ENCODE peak calls at places on chromosomes 6 and 20, in five cellular contexts. G, Q, T, C and W are unnamed samples.

GRCh38 chr6:11085758-11086435 is 7.7 kb upstream of the SMIM13 start:
- DNase-seq in C (no peak), T (no peak), Q (peak), G (no peak), W (no peak)

GRCh38 chr6:71466362-71466761 is 177.8 kb downstream of the OGFRL1 start:
- DNase-seq in T (no peak), C (no peak), Q (no peak), G (no peak), W (no peak)

GRCh38 chr6:75609639-75610590 is 8.2 kb downstream of the SENP6 start:
- DNase-seq in T (no peak), G (no peak), Q (peak), C (no peak), W (no peak)

GRCh38 chr6:65680232-65680631 is 26.8 kb downstream of the EYS start:
- DNase-seq in Q (no peak), C (no peak), G (no peak), T (no peak), W (no peak)

GRCh38 chr6:24607310-24607709 is 38.7 kb downstream of the KIAA0319 start:
- DNase-seq in T (no peak), G (no peak), C (no peak), Q (no peak), W (no peak)

GRCh38 chr20:35515949-35516645 is 13.4 kb downstream of the C20orf173 start:
- DNase-seq in G (peak), Q (peak), T (no peak), C (peak), W (peak)

GRCh38 chr6:148969679-148970078 is 222.8 kb downstream of the UST start:
- DNase-seq in G (no peak), T (peak), C (no peak), Q (peak), W (no peak)

GRCh38 chr6:35483892-35484645 is 12.8 kb downstream of the TEAD3 start:
- DNase-seq in Q (no peak), C (no peak), G (no peak), T (no peak), W (no peak)

GRCh38 chr20:15682690-15683089 is 890.6 kb downstream of the KIF16B start:
- DNase-seq in T (no peak), G (no peak), Q (no peak), C (no peak), W (no peak)

GRCh38 chr6:3309391-3310050 is 50.8 kb downstream of the PSMG4 start:
- DNase-seq in G (no peak), Q (no peak), C (no peak), T (peak), W (no peak)

GRCh38 chr6:163438298-163438939 is 23.9 kb downstream of the QKI start:
- DNase-seq in G (no peak), C (no peak), Q (peak), T (no peak), W (no peak)

GRCh38 chr6:142722010-142722409 is 223.0 kb downstream of the HIVEP2 start:
- DNase-seq in C (no peak), G (no peak), Q (no peak), T (no peak), W (peak)

GRCh38 chr6:117915846-117916245 is 8.8 kb downstream of the SLC35F1 start:
- DNase-seq in T (no peak), Q (no peak), G (no peak), C (no peak), W (no peak)

GRCh38 chr20:44703956-44704488 is 11.1 kb upstream of the CCN5 start:
- DNase-seq in Q (no peak), C (no peak), G (no peak), T (no peak), W (no peak)

GRCh38 chr6:2988076-2988425 is 11.6 kb upstream of the NQO2 start:
- DNase-seq in T (no peak), Q (no peak), C (no peak), G (no peak), W (no peak)

GRCh38 chr6:155212616-155213380 is 51.0 kb upstream of the CLDN20 start:
- DNase-seq in T (no peak), C (no peak), G (no peak), Q (no peak), W (no peak)

GRCh38 chr6:1596088-1596852 is 13.4 kb upstream of the FOXC1 start:
- DNase-seq in C (peak), T (peak), Q (peak), G (peak), W (peak)

GRCh38 chr20:36274248-36274841 is 31.8 kb upstream of the DLGAP4 start:
- DNase-seq in T (peak), Q (no peak), G (no peak), C (no peak), W (no peak)

GRCh38 chr6:145531032-145531431 is 204.3 kb downstream of the EPM2A start:
- DNase-seq in G (no peak), Q (no peak), C (no peak), T (no peak), W (no peak)

GRCh38 chr6:106488494-106489369 is 128.2 kb downstream of the CRYBG1 start:
- DNase-seq in G (no peak), Q (no peak), T (no peak), C (no peak), W (no peak)

GRCh38 chr6:20840675-20841074 is 306.4 kb downstream of the CDKAL1 start:
- DNase-seq in G (no peak), Q (peak), C (no peak), T (no peak), W (no peak)

GRCh38 chr20:7976015-7976414 is 35.8 kb upstream of the HAO1 start:
- DNase-seq in C (no peak), T (no peak), Q (peak), G (no peak), W (no peak)

GRCh38 chr6:10831609-10832008 is 6.7 kb downstream of the MAK start:
- DNase-seq in G (no peak), Q (no peak), C (no peak), T (no peak), W (peak)

GRCh38 chr6:43062818-43063217 is 3.4 kb downstream of the KLC4 start:
- DNase-seq in T (no peak), C (no peak), Q (no peak), G (no peak), W (no peak)

GRCh38 chr6:167046861-167047495 is 47.8 kb downstream of the CEP43 start:
- DNase-seq in G (no peak), Q (no peak), C (no peak), T (no peak), W (no peak)

GRCh38 chr20:23151885-23152284 is 65.8 kb upstream of the CD93 start:
- DNase-seq in Q (no peak), C (peak), G (no peak), T (no peak), W (no peak)

GRCh38 chr20:25495189-25495824 is 87.8 kb downstream of the GINS1 start:
- DNase-seq in G (no peak), C (no peak), T (no peak), Q (no peak), W (peak)

GRCh38 chr6:23027281-23027680 is 457.9 kb downstream of the HDGFL1 start:
- DNase-seq in C (no peak), Q (no peak), T (no peak), G (no peak), W (no peak)

DNA sequence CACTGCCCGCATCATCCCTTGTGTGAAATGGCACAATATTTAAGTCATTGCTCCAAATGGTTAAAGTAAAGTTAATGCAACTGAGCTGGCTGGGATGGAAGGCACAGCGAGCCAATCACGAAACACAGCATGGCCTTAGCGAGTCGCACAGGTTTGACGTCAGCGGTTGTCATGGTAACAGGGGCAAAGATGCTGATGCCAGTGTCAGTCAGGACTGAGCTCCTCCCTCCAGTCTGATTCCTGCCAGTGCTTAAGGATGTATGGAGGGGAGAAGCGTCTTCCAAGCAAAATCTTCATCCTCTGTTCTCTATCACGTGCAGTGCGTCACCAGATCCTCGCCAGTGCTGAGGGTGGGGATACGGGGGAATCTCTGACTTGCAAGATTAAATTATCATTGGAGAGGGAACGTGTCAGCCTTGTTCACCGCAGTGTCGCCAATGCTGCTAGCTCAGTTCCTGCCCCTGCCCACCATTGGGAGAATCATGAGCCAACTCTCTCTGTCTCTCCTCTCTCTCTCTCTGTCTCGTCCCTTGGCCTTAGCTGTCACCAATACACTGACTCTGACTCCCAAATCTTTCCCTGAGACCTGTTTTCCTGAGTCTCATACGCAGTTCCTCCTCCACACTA is 24.5 kb downstream of the TSPYL4 start:
- DNase-seq in C (peak), G (peak), Q (peak), T (peak), W (no peak)
- TF ChIP-seq POLR2A in C (no peak), G (no peak), Q (no peak), T (no peak), W (no peak)

GRCh38 chr6:115969207-115969929 is 91.3 kb downstream of the FRK start:
- DNase-seq in G (peak), C (no peak), Q (no peak), T (no peak), W (no peak)
- TF ChIP-seq CTCF in G (no peak), C (no peak), Q (no peak), T (no peak), W (no peak)

DNA sequence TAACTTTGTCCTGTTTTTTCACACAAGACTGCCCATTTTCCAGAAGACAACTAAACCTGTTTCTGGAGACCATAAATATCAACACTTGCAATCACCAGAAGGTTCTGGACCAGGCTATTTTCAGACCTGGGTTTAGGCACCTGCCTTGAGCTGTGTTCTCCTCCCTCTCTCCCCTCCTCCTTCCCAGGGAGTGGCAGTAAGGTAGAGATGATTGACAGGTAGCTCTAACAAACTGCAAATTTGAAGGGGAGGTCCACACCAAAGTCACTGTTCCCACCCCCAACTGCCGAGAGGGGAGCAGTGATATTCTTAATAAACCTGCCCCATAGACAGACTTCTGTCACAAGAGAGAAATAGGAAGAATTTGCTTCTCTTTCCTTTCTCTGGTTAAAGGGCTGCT is 91.2 kb upstream of the BACH2 start:
- DNase-seq in G (no peak), C (no peak), T (no peak), Q (no peak), W (no peak)
- H3K4me3 ChIP-seq in G (no peak), C (no peak), T (no peak), Q (no peak), W (no peak)

GRCh38 chr6:27250955-27251671 is 3.6 kb downstream of the PRSS16 start:
- DNase-seq in G (peak), C (peak), T (no peak), Q (no peak), W (peak)
- TF ChIP-seq POLR2A in G (no peak), C (no peak), T (no peak), Q (no peak), W (no peak)